ENCODE peak calls at places on chromosome 16, in four cellular contexts. Q is H1, O is GM12878, B is HepG2. I is an unnamed sample.

GRCh38 chr16:67879462-67879861 is 5.2 kb upstream of the NRN1L start:
- DNase-seq in B (no peak), Q (no peak), O (no peak), I (no peak)

GRCh38 chr16:12542818-12543699 is 260.6 kb downstream of the CPPED1 start:
- DNase-seq in Q (no peak), O (no peak), B (no peak), I (no peak)

GRCh38 chr16:11916524-11917285 is 949 bp upstream of the GSPT1 start:
- DNase-seq in Q (no peak), B (peak), O (no peak), I (no peak)

GRCh38 chr16:3756113-3756512 is 38.8 kb upstream of the TRAP1 start:
- DNase-seq in B (no peak), O (no peak), Q (no peak), I (no peak)

GRCh38 chr16:75377971-75378386 is 55.3 kb downstream of the CFDP1 start:
- DNase-seq in O (no peak), B (no peak), Q (no peak), I (peak)

GRCh38 chr16:55015181-55015913 is 84.7 kb downstream of the IRX5 start:
- DNase-seq in O (no peak), B (no peak), Q (no peak), I (no peak)

GRCh38 chr16:2776500-2777139 is 460 bp downstream of the ELOB start:
- DNase-seq in B (no peak), Q (no peak), O (no peak), I (no peak)

GRCh38 chr16:23160082-23160481 is 10.8 kb upstream of the USP31 start:
- DNase-seq in B (no peak), Q (no peak), O (no peak), I (no peak)

GRCh38 chr16:56972403-56972802 is 10.7 kb downstream of the CETP start:
- DNase-seq in O (no peak), Q (no peak), B (no peak), I (no peak)

GRCh38 chr16:29811170-29811895 is 660 bp upstream of the PRRT2 start:
- DNase-seq in B (peak), O (peak), Q (peak), I (peak)

GRCh38 chr16:29813644-29814562 is 1.9 kb downstream of the PRRT2 start:
- DNase-seq in O (no peak), B (no peak), Q (no peak), I (no peak)

GRCh38 chr16:29812754-29813643 is 1.0 kb downstream of the PRRT2 start:
- DNase-seq in O (no peak), B (no peak), Q (no peak), I (no peak)

GRCh38 chr16:29810699-29811169 is 1.3 kb upstream of the PRRT2 start:
- DNase-seq in Q (peak), O (no peak), B (no peak), I (no peak)

DNA sequence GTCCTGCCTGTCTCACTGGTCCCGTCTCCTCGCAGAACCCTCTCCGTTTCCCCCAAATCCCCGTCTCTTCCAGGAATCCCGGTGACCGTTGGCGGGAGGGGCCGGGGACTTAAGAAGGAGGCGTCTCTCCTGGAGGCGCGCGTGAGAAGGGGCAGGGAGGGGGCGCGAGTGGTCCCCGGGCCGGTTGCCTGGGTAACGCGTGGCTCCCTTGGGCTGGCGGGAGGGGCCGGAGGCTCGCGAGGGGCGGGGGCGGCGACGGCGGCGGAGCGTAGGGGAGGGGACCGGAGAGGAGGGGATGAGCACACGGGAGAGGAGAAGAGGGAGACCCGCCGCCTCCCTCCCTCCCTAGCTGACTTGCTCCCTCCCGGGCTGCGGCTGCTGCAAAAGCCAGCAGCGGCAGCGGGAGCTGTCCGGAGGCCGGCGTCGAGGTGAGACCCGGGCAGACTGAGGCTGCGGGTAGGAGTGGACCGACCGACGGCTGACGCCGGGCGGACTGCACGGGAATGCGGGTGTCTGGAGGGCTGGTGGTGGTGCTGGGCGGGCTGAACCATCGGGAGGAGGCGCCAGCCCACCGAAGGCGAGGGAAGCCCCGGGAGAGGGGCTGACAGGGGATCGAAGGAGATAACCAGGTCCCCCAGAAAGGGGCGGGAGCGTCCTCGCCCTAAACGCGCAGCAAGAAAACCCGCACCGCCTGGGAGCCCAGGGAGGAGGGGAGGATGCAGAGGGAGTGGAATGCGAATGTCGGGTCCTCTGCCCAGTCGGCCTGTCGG is at the start of gene PRRT2:
- DNase-seq in Q (peak), B (no peak), O (no peak), I (peak)
- TF ChIP-seq YY1 in Q (no peak), B (peak), O (no peak), I (no peak)

DNA sequence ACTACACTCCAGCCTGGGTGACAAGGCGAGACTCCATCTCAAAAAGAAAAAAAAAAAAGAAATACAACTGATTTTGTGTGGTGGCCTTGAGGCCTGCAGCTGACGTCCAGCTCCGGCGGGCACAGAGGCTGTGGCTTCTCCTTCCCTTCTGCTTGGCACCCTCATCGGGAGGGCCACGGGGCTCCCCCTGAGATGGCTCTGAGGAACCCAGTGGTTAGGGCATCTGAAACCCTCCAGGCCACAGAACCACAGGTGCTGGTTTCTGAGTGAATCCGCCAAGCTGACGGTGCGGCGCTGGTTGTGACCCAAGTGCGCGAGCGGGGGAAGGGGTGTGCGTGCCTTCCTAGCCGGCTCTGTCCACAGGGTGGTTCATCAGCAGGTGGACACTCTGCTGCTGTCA is 63.4 kb downstream of the LMF1 start:
- DNase-seq in O (no peak), B (no peak), Q (no peak), I (no peak)
- TF ChIP-seq ZNF274 in O (no peak), B (no peak), Q (no peak), I (no peak)

DNA sequence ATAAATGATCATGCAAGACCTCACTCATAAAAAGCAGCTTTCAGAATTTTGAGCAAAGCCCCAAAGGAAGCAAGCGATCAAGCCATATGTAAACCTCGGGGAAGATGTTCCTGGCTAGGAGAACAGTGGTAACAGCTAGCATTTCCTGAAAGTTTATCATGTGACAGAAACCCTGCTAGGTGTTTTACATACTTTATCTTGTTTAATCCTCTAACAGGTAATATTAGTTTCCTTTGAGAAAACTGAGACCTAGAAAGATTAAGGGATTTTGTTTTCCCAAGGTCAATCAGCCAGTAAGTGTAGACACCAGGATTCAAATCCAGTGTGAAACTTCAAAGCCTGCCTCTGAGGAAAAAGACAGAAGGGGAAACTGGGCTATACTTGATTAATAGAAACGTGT is 362.4 kb upstream of the MAF start:
- DNase-seq in Q (no peak), O (no peak), B (no peak), I (no peak)
- TF ChIP-seq SUZ12 in Q (no peak), O (no peak), B (no peak), I (no peak)

GRCh38 chr16:48131201-48131600 is 24.6 kb downstream of the ABCC12 start:
- DNase-seq in O (no peak), B (no peak), Q (no peak), I (no peak)
- TF ChIP-seq YY1 in O (no peak), B (no peak), Q (no peak), I (no peak)

GRCh38 chr16:66728117-66728787 is 23.2 kb downstream of the DYNC1LI2 start:
- DNase-seq in O (no peak), B (peak), Q (no peak), I (no peak)
- TF ChIP-seq ZNF274 in O (no peak), B (no peak), Q (no peak), I (no peak)

I was measured in NT2/D1.